ENCODE peak calls at places on chromosome 20, in seven cellular contexts. D is esophagus squamous epithelium, A is GM12878, N is upper lobe of left lung, H is gastrocnemius medialis, F is IMR-90, Q is fibroblast of lung. C is an unnamed sample. For H3K4me1 and H3K9me3, the result is how much of the 10 kb centered on the place peaks cover.

GRCh38 chr20:23086931-23087411 is 847 bp upstream of the CD93 start:
- DNase-seq in N (peak), D (no peak), A (no peak), H (no peak), Q (no peak), F (no peak), C (no peak)

GRCh38 chr20:24027229-24027628 is 38.6 kb upstream of the GGTLC1 start:
- DNase-seq in N (no peak), H (peak), A (peak), D (no peak), F (no peak), Q (no peak), C (no peak)

GRCh38 chr20:17904027-17904426 is 64.6 kb downstream of the SNX5 start:
- DNase-seq in H (no peak), Q (no peak), N (no peak), F (no peak), A (peak), D (no peak), C (no peak)

GRCh38 chr20:61002090-61002489 is 250.0 kb upstream of the CDH4 start:
- DNase-seq in N (no peak), Q (no peak), F (no peak), A (no peak), H (no peak), D (no peak), C (no peak)

GRCh38 chr20:12086359-12086758 is 168.7 kb downstream of the BTBD3 start:
- DNase-seq in H (no peak), N (no peak), F (peak), A (no peak), D (no peak), Q (peak), C (no peak)

GRCh38 chr20:7366189-7366588 is 574.1 kb downstream of the HAO1 start:
- DNase-seq in D (no peak), Q (no peak), F (no peak), A (no peak), H (no peak), N (no peak), C (no peak)

GRCh38 chr20:38791940-38792339 is 13.6 kb upstream of the PPP1R16B start:
- DNase-seq in N (no peak), F (no peak), H (no peak), Q (no peak), A (no peak), D (no peak), C (no peak)

GRCh38 chr20:44526129-44526528 is 4.3 kb upstream of the SERINC3 start:
- DNase-seq in D (no peak), H (no peak), A (no peak), Q (no peak), F (peak), N (no peak), C (no peak)

GRCh38 chr20:10513931-10514575 is 78.9 kb downstream of the SLX4IP start:
- DNase-seq in N (no peak), F (no peak), D (no peak), H (no peak), A (no peak), Q (peak), C (no peak)

GRCh38 chr20:23149623-23150279 is 63.6 kb upstream of the CD93 start:
- DNase-seq in H (peak), A (no peak), Q (no peak), D (no peak), F (no peak), N (no peak), C (no peak)

GRCh38 chr20:53850318-53850717 is 220.1 kb downstream of the BCAS1 start:
- DNase-seq in A (no peak), D (no peak), H (no peak), Q (no peak), F (no peak), N (no peak), C (no peak)

GRCh38 chr20:9508696-9509178 is 5.7 kb upstream of the LAMP5 start:
- DNase-seq in N (peak), Q (no peak), H (no peak), F (no peak), A (no peak), D (no peak), C (no peak)

GRCh38 chr20:26276811-26277210 is 580.2 kb upstream of the ZNF337 start:
- DNase-seq in Q (no peak), H (no peak), D (no peak), A (no peak), N (peak), F (no peak), C (no peak)

GRCh38 chr20:22339091-22339881 is 245.1 kb downstream of the FOXA2 start:
- DNase-seq in N (no peak), F (peak), H (no peak), A (no peak), D (no peak), Q (peak), C (no peak)

GRCh38 chr20:40679119-40679637 is 9.9 kb downstream of the MAFB start:
- DNase-seq in D (no peak), A (no peak), F (no peak), H (no peak), Q (no peak), N (no peak), C (no peak)

GRCh38 chr20:58666702-58667101 is 15.6 kb downstream of the STX16 start:
- DNase-seq in Q (no peak), A (no peak), N (no peak), D (no peak), F (no peak), H (no peak), C (no peak)

GRCh38 chr20:44829688-44830087 is 19.3 kb upstream of the RIMS4 start:
- DNase-seq in N (no peak), F (no peak), D (no peak), H (no peak), A (no peak), Q (no peak), C (no peak)

GRCh38 chr20:10522328-10522727 is 87.2 kb downstream of the SLX4IP start:
- DNase-seq in D (no peak), N (no peak), H (no peak), A (no peak), Q (no peak), F (no peak), C (no peak)

GRCh38 chr20:13338999-13339411 is 117.9 kb downstream of the ISM1 start:
- DNase-seq in D (no peak), A (no peak), Q (no peak), H (no peak), N (no peak), F (no peak), C (no peak)

GRCh38 chr20:23298926-23299672 is 51.5 kb upstream of the NXT1 start:
- DNase-seq in D (no peak), Q (no peak), A (no peak), N (no peak), F (no peak), H (no peak), C (no peak)

GRCh38 chr20:33503564-33503963 is 13.7 kb downstream of the CBFA2T2 start:
- DNase-seq in H (no peak), Q (no peak), F (no peak), N (no peak), D (no peak), A (no peak), C (no peak)

GRCh38 chr20:37358366-37359150 is 12.6 kb downstream of the SRC start:
- DNase-seq in Q (no peak), N (peak), F (no peak), A (no peak), H (no peak), D (no peak), C (no peak)

GRCh38 chr20:10487354-10488115 is 52.4 kb downstream of the SLX4IP start:
- DNase-seq in F (peak), Q (peak), D (no peak), N (no peak), A (no peak), H (no peak), C (no peak)

GRCh38 chr20:41138527-41139226 is 1.3 kb downstream of the PLCG1 start:
- DNase-seq in D (no peak), Q (no peak), F (peak), A (no peak), N (no peak), H (no peak), C (no peak)

GRCh38 chr20:42706762-42707161 is 482.9 kb downstream of the PTPRT start:
- DNase-seq in A (no peak), Q (no peak), H (no peak), D (no peak), N (no peak), F (no peak), C (no peak)

GRCh38 chr20:37727247-37727956 is 33.6 kb downstream of the CTNNBL1 start:
- DNase-seq in D (no peak), N (no peak), A (no peak), F (no peak), Q (no peak), H (peak), C (no peak)

GRCh38 chr20:46074006-46074405 is 15.8 kb downstream of the NCOA5 start:
- DNase-seq in N (no peak), D (no peak), H (no peak), Q (no peak), F (no peak), A (no peak), C (no peak)
- H3K4me1 ChIP-seq in N (under half), D (under half), H (under half), Q (under half), F (under half), A (under half), C (under half)

DNA sequence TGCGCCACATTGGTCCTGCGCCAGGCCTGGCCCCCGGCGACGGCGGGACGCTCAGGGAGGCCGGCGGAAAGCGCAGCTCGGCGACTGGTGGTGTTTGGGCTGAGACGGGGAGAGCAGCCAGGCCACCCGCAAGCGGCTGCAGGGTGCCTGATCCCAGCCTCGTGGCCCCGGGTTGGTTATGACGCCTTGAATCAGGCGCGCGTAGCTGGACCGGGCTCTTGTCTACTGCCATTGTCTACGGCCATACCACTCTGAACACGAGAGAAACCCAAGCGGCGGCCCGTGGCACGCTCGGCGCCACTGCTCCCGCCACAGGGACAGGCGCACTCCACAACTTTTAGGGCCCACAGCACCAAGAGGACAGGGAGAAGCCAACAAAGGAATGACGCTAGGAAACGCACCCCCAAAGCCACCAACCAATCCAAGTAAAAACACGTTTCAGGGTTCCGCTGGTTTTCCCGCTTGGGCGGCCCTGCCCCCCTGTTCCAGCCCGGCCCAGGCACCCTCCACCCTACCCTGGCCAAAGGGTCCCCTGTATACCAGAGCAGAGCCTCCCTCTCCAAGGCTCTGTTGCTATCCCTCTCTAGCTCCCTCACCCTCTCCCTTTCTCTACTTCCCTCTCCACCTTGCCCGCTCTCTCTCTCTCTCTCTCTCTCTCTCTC is 1849.3 kb upstream of the DEFB115 start:
- DNase-seq in D (no peak), N (peak), F (no peak), H (no peak), A (no peak), Q (no peak), C (no peak)
- H3K9me3 ChIP-seq in D (under half), N (under half), F (under half), H (under half), A (under half), Q (under half), C (under half)

DNA sequence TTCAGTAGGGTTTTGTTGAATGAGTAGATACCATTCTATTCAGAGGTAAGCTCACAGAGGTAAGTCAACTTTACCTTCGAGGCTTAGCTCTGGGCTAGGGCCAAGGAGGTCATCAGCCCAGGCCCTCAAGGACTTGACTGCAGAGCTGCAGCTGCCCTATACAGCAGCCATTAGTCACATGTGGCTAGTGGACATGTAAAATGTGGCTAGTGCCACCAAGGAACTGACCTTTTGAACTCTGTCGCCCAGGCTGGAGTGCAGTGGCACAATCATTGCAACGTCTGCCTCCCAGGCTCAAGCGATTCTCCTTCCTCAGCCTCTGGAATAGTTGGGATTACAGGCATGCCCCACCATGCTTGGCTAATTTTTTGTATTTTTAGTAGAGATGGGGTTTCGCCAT is 47.9 kb upstream of the EPB41L1 start:
- DNase-seq in A (no peak), N (no peak), Q (no peak), F (no peak), D (no peak), H (no peak), C (no peak)
- TF ChIP-seq CTCF in A (no peak), N (no peak), Q (no peak), F (no peak), D (no peak), H (no peak), C (no peak)

GRCh38 chr20:63295846-63296245 is 2.9 kb downstream of the COL20A1 start:
- DNase-seq in F (no peak), N (peak), A (no peak), H (no peak), Q (no peak), D (no peak), C (no peak)

GRCh38 chr20:63297371-63297781 is 4.4 kb downstream of the COL20A1 start:
- DNase-seq in D (no peak), N (peak), H (no peak), Q (no peak), A (no peak), F (no peak), C (no peak)

GRCh38 chr20:63298731-63299312 is 5.8 kb downstream of the COL20A1 start:
- DNase-seq in H (no peak), Q (no peak), N (peak), D (no peak), A (no peak), F (no peak), C (no peak)

GRCh38 chr20:63296411-63297299 is 3.7 kb downstream of the COL20A1 start:
- DNase-seq in Q (no peak), D (no peak), F (no peak), N (peak), A (no peak), H (no peak), C (no peak)

GRCh38 chr20:63297796-63298572 is 5.0 kb downstream of the COL20A1 start:
- DNase-seq in A (no peak), Q (no peak), H (no peak), N (peak), F (no peak), D (no peak), C (no peak)
- H3K4me1 ChIP-seq in A (under half), Q (under half), H (under half), N (under half), F (under half), D (under half), C (under half)

DNA sequence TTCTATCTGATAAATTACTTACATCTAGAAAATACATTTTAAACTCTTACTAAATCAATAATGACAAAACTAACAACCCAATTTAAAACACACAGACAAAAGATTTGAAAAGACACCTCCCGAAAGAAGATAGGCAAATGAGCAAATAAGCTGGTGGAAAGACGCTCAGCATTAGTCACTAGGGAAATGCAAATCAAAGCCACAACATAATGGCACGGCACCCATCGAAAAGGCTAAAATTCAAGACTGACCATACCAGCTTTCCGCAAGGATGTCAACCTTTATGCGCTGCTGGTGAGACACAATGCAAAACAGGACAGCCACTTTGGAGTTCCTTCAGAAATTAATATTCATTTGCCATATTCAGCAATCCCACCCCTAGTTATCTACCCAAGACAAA is 25.9 kb downstream of the TAF4 start:
- DNase-seq in Q (no peak), A (peak), N (no peak), F (no peak), D (no peak), H (no peak), C (no peak)
- H3K9me3 ChIP-seq in Q (under half), A (under half), N (under half), F (under half), D (under half), H (under half), C (under half)

GRCh38 chr20:50713677-50714101 is 17.7 kb upstream of the PARD6B start:
- DNase-seq in H (no peak), D (no peak), F (peak), N (no peak), Q (peak), A (no peak), C (no peak)
- TF ChIP-seq CTCF in H (peak), D (no peak), F (peak), N (no peak), Q (peak), A (no peak), C (no peak)

DNA sequence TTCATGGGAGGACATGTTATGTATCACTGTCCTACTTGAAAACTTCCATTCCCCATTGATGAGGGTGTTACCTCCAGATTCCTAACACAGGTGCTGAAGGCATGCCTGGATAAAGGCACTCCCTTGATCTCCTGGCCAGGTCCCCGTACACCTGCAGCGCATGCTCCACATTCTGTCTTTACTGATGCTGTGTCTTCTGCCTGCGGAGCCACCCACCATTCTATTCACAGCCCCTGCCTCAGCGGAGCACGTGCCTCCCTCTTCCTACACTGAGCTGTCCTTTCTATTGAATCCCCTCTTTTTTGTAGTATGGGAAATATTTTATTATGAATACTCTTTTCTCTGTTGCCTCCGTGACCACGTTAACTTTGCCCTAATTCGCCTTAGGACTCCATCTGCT is 25.0 kb downstream of the PTPN1 start:
- DNase-seq in N (no peak), D (no peak), Q (no peak), A (no peak), H (no peak), F (no peak), C (no peak)
- H3K4me1 ChIP-seq in N (half or more), D (under half), Q (under half), A (under half), H (under half), F (under half), C (half or more)

GRCh38 chr20:35342154-35342769 is 50.0 kb upstream of the FAM83C start:
- DNase-seq in A (no peak), N (no peak), H (no peak), D (no peak), F (no peak), Q (peak), C (no peak)
- H3K9me3 ChIP-seq in A (under half), N (under half), H (under half), D (under half), F (under half), Q (under half), C (under half)